ENCODE peak calls at places on chromosomes 5 and 9, in five cellular contexts. N is upper lobe of right lung, E is trophoblast cell, W is ovary, R is keratinocyte. L is an unnamed sample. For H3K4me1, the result is how much of the 10 kb centered on the place peaks cover.

GRCh38 chr9:98606730-98607129 is 102.0 kb downstream of the GABBR2 start:
- DNase-seq in R (no peak), N (no peak), W (no peak), E (no peak), L (no peak)

GRCh38 chr5:168023190-168023589 is 268.3 kb upstream of the WWC1 start:
- DNase-seq in E (no peak), N (no peak), R (no peak), W (peak), L (no peak)

GRCh38 chr5:1359713-1360112 is 14.8 kb upstream of the CLPTM1L start:
- DNase-seq in E (no peak), N (no peak), R (no peak), W (no peak), L (no peak)

GRCh38 chr5:165209101-165209727 is 1703.8 kb downstream of the MAT2B start:
- DNase-seq in W (no peak), R (no peak), E (peak), N (no peak), L (no peak)

GRCh38 chr5:73985145-73985544 is 359.1 kb downstream of the ARHGEF28 start:
- DNase-seq in W (no peak), R (no peak), N (no peak), E (peak), L (no peak)

GRCh38 chr9:112007575-112008240 is 111.1 kb downstream of the UGCG start:
- DNase-seq in W (no peak), R (no peak), N (no peak), E (no peak), L (no peak)

GRCh38 chr5:150155258-150156032 is at the start of gene PDGFRB:
- DNase-seq in R (no peak), N (peak), W (peak), E (no peak), L (peak)

GRCh38 chr9:36008774-36009300 is 27.9 kb upstream of the RECK start:
- DNase-seq in W (peak), R (peak), N (peak), E (peak), L (peak)

GRCh38 chr9:96413312-96414221 is 4.6 kb downstream of the ZNF367 start:
- DNase-seq in E (no peak), W (no peak), N (no peak), R (no peak), L (no peak)

GRCh38 chr5:40441733-40442132 is 238.0 kb upstream of the PTGER4 start:
- DNase-seq in W (no peak), N (no peak), E (no peak), R (no peak), L (peak)

GRCh38 chr5:172144291-172144815 is 43.7 kb downstream of the STK10 start:
- DNase-seq in N (no peak), E (peak), R (no peak), W (no peak), L (no peak)

GRCh38 chr5:168047669-168048111 is 243.8 kb upstream of the WWC1 start:
- DNase-seq in W (peak), R (no peak), E (no peak), N (no peak), L (peak)

GRCh38 chr5:79875230-79875629 is 115.8 kb downstream of the MTX3 start:
- DNase-seq in R (no peak), E (no peak), N (no peak), W (no peak), L (no peak)

GRCh38 chr5:220008-220407 is 1.9 kb downstream of the SDHA start:
- DNase-seq in W (no peak), N (no peak), R (no peak), E (no peak), L (no peak)

GRCh38 chr9:4740373-4740622 is 704 bp downstream of the AK3 start:
- DNase-seq in R (no peak), W (no peak), E (no peak), N (no peak), L (no peak)

GRCh38 chr5:35736280-35736679 is 118.6 kb downstream of the SPEF2 start:
- DNase-seq in E (no peak), N (no peak), R (no peak), W (no peak), L (no peak)

GRCh38 chr5:77301447-77301878 is 91.0 kb downstream of the PDE8B start:
- DNase-seq in R (no peak), N (no peak), E (peak), W (no peak), L (no peak)

GRCh38 chr5:150694638-150695037 is 6.2 kb downstream of the RBM22 start:
- DNase-seq in N (no peak), W (no peak), E (no peak), R (no peak), L (no peak)

GRCh38 chr9:123550012-123550411 is 194.0 kb downstream of the CRB2 start:
- DNase-seq in W (no peak), N (no peak), E (no peak), R (no peak), L (no peak)

GRCh38 chr5:132877938-132878337 is 4.5 kb downstream of the LEAP2 start:
- DNase-seq in N (no peak), W (no peak), R (no peak), E (no peak), L (peak)

GRCh38 chr9:123478967-123479602 is 123.1 kb downstream of the CRB2 start:
- DNase-seq in E (peak), R (no peak), W (no peak), N (no peak), L (peak)

GRCh38 chr5:163261647-163262269 is 175.6 kb upstream of the CCNG1 start:
- DNase-seq in E (no peak), W (no peak), R (no peak), N (no peak), L (no peak)

GRCh38 chr5:160039810-160040470 is 31.0 kb downstream of the TTC1 start:
- DNase-seq in E (peak), W (no peak), N (no peak), R (no peak), L (no peak)

GRCh38 chr9:129649726-129650679 is 8.1 kb upstream of the ASB6 start:
- DNase-seq in R (no peak), N (no peak), W (no peak), E (no peak), L (no peak)

GRCh38 chr5:54673523-54674225 is 156.1 kb downstream of the SNX18 start:
- DNase-seq in N (peak), W (peak), E (no peak), R (no peak), L (peak)

GRCh38 chr9:124613849-124614248 is 106.7 kb upstream of the NR5A1 start:
- DNase-seq in W (no peak), R (no peak), N (no peak), E (no peak), L (no peak)

GRCh38 chr5:116626945-116627679 is 52.5 kb upstream of the SEMA6A start:
- DNase-seq in W (no peak), E (no peak), R (no peak), N (no peak), L (no peak)

GRCh38 chr9:102047549-102047948 is 309.1 kb upstream of the GRIN3A start:
- DNase-seq in E (no peak), W (no peak), N (no peak), R (no peak), L (no peak)

GRCh38 chr9:116905131-116905724 is 218.1 kb downstream of the TRIM32 start:
- DNase-seq in E (no peak), W (no peak), R (no peak), N (no peak), L (no peak)

GRCh38 chr9:110691002-110691549 is 22.5 kb downstream of the MUSK start:
- DNase-seq in R (no peak), E (peak), N (no peak), W (no peak), L (no peak)

GRCh38 chr9:99678550-99678949 is 143.1 kb upstream of the NR4A3 start:
- DNase-seq in N (no peak), W (no peak), R (no peak), E (no peak), L (no peak)

GRCh38 chr5:151820903-151821302 is 49.1 kb downstream of the G3BP1 start:
- DNase-seq in E (no peak), R (no peak), N (no peak), W (no peak), L (no peak)

GRCh38 chr9:92160786-92161185 is 45.6 kb upstream of the SPTLC1 start:
- DNase-seq in N (no peak), E (no peak), R (no peak), W (no peak), L (no peak)

GRCh38 chr9:114339130-114339908 is 9.7 kb downstream of the ORM2 start:
- DNase-seq in N (peak), W (peak), E (peak), R (no peak), L (peak)

GRCh38 chr5:10632110-10632903 is 68.4 kb downstream of the ANKRD33B start:
- DNase-seq in N (peak), R (no peak), E (peak), W (no peak), L (peak)

GRCh38 chr9:123069010-123069481 is 35.6 kb downstream of the GPR21 start:
- DNase-seq in R (no peak), E (no peak), W (no peak), N (no peak), L (no peak)

GRCh38 chr5:173968154-173968553 is 20.8 kb upstream of the C5orf47 start:
- DNase-seq in E (no peak), R (no peak), N (no peak), W (no peak), L (no peak)

GRCh38 chr9:19430201-19430760 is 21.5 kb downstream of the ACER2 start:
- DNase-seq in W (no peak), R (no peak), E (peak), N (no peak), L (no peak)

GRCh38 chr5:140647042-140647341 is 438 bp downstream of the NDUFA2 start:
- DNase-seq in N (no peak), W (no peak), R (no peak), E (no peak), L (no peak)

GRCh38 chr5:140637722-140638473 is 1.4 kb upstream of the TMCO6 start:
- DNase-seq in E (peak), N (no peak), R (no peak), W (no peak), L (no peak)

GRCh38 chr5:140642718-140643117 is 3.5 kb downstream of the TMCO6 start:
- DNase-seq in R (no peak), E (no peak), W (no peak), N (no peak), L (no peak)

GRCh38 chr5:140639093-140639821 is at the start of gene TMCO6:
- DNase-seq in W (peak), E (peak), N (peak), R (peak), L (peak)

GRCh38 chr5:140641716-140642115 is 2.5 kb downstream of the TMCO6 start:
- DNase-seq in E (no peak), R (no peak), N (no peak), W (no peak), L (no peak)
- H3K4me1 ChIP-seq in E (under half), R (under half), N (under half), W (under half), L (under half)

DNA sequence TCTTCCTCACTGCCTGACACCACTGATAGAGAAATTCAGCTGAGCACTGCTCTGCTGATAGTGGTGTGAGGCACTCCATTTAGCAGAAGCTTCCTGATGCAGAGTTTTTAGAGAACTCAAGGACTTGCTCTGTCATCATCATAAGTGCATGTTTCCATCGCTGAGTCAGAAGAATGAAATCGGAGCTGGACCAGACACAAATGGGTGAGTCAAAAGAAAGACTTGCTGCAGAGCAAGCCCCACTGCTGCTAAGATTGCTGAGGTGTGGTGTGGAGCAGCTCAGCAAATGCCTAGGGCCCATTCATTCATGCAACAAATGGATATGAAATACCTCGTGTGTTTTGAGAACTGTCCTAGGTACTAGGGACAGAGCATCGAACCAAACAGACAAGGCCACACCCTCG is 410.2 kb upstream of the SLC30A5 start:
- DNase-seq in W (no peak), E (peak), N (no peak), R (peak), L (no peak)
- H3K4me1 ChIP-seq in W (under half), E (under half), N (under half), R (under half), L (under half)

DNA sequence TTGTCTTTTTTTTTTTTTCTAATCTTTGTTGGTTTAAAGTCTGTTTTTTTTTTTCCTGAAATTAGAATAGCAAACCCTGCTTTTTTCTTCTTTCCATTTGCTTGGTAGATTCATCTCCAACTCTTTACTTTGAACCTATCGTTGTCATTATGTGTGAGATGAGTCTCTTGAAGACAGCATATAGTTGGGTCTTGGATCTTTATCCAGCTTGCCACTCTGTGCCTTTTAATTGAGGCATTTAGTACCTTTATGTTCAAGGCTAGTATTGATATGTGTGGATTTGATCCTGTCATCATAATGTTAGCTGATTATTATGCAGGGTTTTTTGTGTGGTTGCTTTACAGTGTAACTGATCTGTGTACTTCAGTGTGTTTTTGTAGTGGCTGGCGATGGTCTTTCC is 383.8 kb downstream of the MAN2A1 start:
- DNase-seq in W (no peak), E (no peak), R (no peak), N (no peak), L (no peak)
- H3K4me1 ChIP-seq in W (under half), E (under half), R (under half), N (under half), L (under half)

DNA sequence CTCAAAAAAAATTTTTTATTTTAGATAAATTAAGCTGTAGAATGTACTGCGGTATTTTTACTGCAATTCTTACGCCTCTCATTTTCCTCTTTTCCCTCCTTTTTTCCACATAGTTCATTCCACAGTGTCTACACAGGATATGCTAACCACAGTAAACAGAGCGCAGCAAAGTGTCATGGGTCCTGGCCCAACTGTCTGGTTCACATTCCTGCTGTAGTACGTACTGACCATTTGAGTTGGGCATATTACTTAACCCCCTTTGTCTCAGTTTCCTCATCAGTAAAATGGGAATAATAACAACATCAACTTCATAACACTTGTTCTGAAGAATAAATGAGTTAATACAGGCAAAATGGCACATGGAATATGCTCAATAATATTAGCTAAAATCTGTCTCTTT is 41.6 kb downstream of the SLC44A1 start:
- DNase-seq in W (no peak), R (no peak), E (peak), N (no peak), L (no peak)
- H3K4me1 ChIP-seq in W (under half), R (under half), E (under half), N (under half), L (under half)

DNA sequence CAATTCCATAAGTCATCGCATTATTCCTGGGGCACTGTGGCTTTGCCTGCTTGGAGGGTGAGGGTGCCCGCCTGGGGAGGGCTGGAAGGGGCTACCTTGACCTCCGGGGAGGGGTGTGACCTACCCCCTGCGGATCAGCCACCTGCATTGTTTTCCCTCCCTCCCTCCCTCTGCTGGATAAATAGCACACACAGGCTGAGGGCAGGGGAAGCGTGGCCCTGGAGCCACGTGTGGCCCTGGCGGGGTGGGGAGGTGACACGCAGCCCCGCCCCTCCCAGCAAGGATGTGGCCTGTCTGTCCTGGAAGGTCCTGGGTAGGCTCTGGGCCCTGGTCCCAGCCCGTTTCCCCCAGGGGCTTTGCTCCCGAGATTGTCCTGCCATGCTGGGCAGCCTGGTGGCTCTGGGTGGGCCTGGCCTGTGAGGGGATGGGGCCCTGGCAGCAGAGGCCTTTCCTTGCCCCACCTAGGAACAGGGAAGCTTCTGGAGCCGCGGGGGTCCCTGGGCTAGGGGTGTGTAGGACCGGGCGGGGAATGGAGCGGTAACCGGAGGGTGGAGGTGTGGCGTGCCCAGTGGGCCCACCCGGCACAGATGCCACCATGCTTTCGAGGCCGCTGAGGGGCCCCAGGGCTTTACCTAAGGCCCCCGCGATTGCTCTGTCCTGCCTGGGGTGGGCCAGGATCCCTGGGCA is 33.4 kb downstream of the RXRA start:
- DNase-seq in R (no peak), N (no peak), W (no peak), E (peak), L (no peak)
- H3K4me1 ChIP-seq in R (half or more), N (half or more), W (under half), E (under half), L (half or more)

DNA sequence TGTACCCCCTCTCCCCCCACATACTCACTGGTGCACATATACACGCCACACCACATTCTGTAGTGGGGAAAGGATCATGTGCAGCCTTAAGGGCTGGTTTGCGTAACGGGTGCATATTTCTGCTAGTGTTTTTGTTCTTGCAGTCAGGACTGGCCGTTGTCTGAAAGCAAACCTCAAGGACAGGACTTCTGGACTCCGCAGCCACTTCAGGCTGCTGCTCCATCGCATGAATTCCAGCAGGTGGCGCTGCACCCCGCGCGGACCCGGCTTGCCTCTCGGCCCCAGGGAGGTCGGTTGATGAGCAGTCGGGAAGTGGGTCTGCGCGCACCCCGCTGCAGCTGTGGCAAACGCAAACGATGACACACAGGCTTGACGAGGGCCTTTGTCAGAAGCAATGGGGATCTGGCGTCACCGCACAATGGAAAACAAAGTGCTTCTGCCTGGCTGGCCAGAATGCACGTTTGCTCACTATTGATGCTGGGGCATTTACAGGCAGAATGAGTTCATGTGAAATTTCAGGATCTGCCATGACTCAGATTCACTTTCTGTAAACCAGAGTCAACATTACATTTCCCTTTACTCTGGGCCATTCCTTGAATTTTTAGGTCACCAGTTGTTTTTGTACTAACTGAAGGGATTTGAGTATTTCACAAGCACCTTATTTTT is 36.3 kb upstream of the GLRX start:
- DNase-seq in E (peak), W (peak), N (peak), R (peak), L (peak)
- H3K4me1 ChIP-seq in E (under half), W (under half), N (half or more), R (under half), L (under half)

DNA sequence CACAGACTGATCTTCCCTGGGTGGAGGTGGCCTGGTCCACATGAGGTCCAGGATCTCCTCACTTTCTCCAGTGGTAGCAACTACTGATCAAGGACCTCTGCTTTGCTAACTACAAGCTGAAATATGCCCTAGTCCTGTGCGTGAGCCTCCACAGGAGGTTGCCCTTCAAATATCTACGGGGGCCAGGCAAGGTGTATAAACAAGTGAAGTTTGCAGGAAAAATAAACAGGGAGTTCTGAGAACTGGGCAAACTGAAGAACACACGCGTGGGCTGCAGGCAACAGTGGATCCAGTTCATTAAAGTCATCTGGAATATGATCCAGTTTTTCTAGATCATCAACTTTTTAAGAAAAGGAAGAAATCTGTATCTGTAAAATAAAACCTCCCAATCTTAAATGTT is 167.5 kb upstream of the NR3C1 start:
- DNase-seq in N (no peak), E (no peak), R (no peak), W (no peak), L (no peak)
- H3K4me1 ChIP-seq in N (under half), E (under half), R (under half), W (under half), L (under half)

L was measured in mucosa of descending colon.